ENCODE peak calls at places on chromosome 21, in ten cellular contexts. G is NT2/D1; O is left ventricle myocardium inferior; X is cardiac muscle cell; A is bronchial epithelial cell; B is CD4-positive, CD25-positive, alpha-beta regulatory T cell; N is hepatocyte; T is naive thymus-derived CD4-positive, alpha-beta T cell; Y is stomach; K is upper lobe of right lung. C is an unnamed sample. For H3K27me3, the result is how much of the 10 kb centered on the place peaks cover.

GRCh38 chr21:28431022-28431421 is 561.7 kb downstream of the LTN1 start:
- DNase-seq in Y (no peak), A (no peak), G (no peak), N (no peak), T (no peak), B (no peak), K (no peak), O (no peak), X (no peak), C (no peak)

GRCh38 chr21:16563795-16564194 is 834.0 kb downstream of the USP25 start:
- DNase-seq in G (peak), A (no peak), N (no peak), O (no peak), Y (no peak), K (no peak), B (no peak), T (no peak), X (peak), C (no peak)

GRCh38 chr21:26732442-26733221 is 112.6 kb downstream of the ADAMTS1 start:
- DNase-seq in A (peak), K (peak), B (peak), G (peak), N (peak), T (no peak), Y (peak), X (peak), O (no peak), C (peak)

GRCh38 chr21:14889080-14889805 is 175.6 kb downstream of the NRIP1 start:
- DNase-seq in N (peak), O (no peak), T (no peak), G (no peak), X (no peak), K (no peak), A (peak), B (no peak), Y (no peak), C (no peak)

GRCh38 chr21:27190601-27191000 is 223.7 kb upstream of the ADAMTS5 start:
- DNase-seq in N (no peak), T (no peak), X (peak), B (no peak), A (no peak), O (no peak), G (no peak), Y (no peak), K (no peak), C (no peak)

GRCh38 chr21:26717146-26717739 is 128.0 kb downstream of the ADAMTS1 start:
- DNase-seq in K (no peak), T (peak), Y (no peak), X (peak), N (no peak), A (peak), O (no peak), G (no peak), B (peak), C (no peak)

GRCh38 chr21:34129971-34130597 is 56.7 kb downstream of the MRPS6 start:
- DNase-seq in G (peak), O (no peak), N (peak), K (no peak), B (peak), Y (no peak), A (no peak), X (peak), T (no peak), C (no peak)

GRCh38 chr21:27649323-27649722 is 682.4 kb upstream of the ADAMTS5 start:
- DNase-seq in A (peak), Y (no peak), B (no peak), X (no peak), T (no peak), K (no peak), N (no peak), O (no peak), G (no peak), C (no peak)

GRCh38 chr21:9750341-9751086 is 770.9 kb upstream of the TPTE start:
- DNase-seq in O (no peak), T (no peak), G (no peak), K (no peak), X (no peak), N (no peak), B (no peak), A (no peak), Y (no peak), C (no peak)

GRCh38 chr21:14533555-14534400 is 12.3 kb downstream of the SAMSN1 start:
- DNase-seq in X (no peak), N (no peak), O (no peak), A (peak), Y (no peak), G (no peak), B (peak), K (no peak), T (no peak), C (no peak)

GRCh38 chr21:25507522-25507921 is 99.8 kb downstream of the MRPL39 start:
- DNase-seq in O (no peak), K (no peak), G (no peak), N (no peak), B (peak), Y (no peak), X (no peak), A (peak), T (no peak), C (no peak)

GRCh38 chr21:26941436-26941835 is 25.5 kb downstream of the ADAMTS5 start:
- DNase-seq in T (no peak), A (peak), Y (no peak), X (no peak), G (no peak), N (no peak), B (no peak), O (no peak), K (no peak), C (no peak)

GRCh38 chr21:44911384-44912157 is 9.1 kb downstream of the ITGB2 start:
- DNase-seq in K (peak), T (peak), Y (peak), X (no peak), B (peak), A (peak), O (peak), N (no peak), G (no peak), C (peak)
- H3K27me3 ChIP-seq in K (under half), T (under half), Y (under half), X (under half), B (under half), A (under half), O (under half), N (under half), G (under half), C (under half)

GRCh38 chr21:46021978-46022544 is 40.5 kb downstream of the COL6A1 start:
- DNase-seq in O (peak), K (no peak), N (peak), G (no peak), X (no peak), T (no peak), B (no peak), Y (peak), A (no peak), C (peak)
- H3K4me3 ChIP-seq in O (peak), K (no peak), N (no peak), G (no peak), X (no peak), T (no peak), B (no peak), Y (no peak), A (no peak), C (no peak)

GRCh38 chr21:44934276-44934675 is 5.6 kb upstream of the SLX9 start:
- DNase-seq in B (no peak), O (no peak), T (no peak), X (no peak), N (no peak), G (no peak), K (peak), A (no peak), Y (no peak), C (no peak)

GRCh38 chr21:44932366-44933181 is 7.3 kb upstream of the SLX9 start:
- DNase-seq in O (peak), X (peak), T (peak), Y (no peak), K (peak), N (peak), G (no peak), A (no peak), B (peak), C (no peak)

GRCh38 chr21:44933938-44934260 is 5.9 kb upstream of the SLX9 start:
- DNase-seq in T (no peak), B (no peak), G (no peak), N (no peak), O (no peak), A (no peak), K (peak), Y (no peak), X (no peak), C (no peak)

GRCh38 chr21:44934797-44935532 is 4.9 kb upstream of the SLX9 start:
- DNase-seq in N (no peak), Y (no peak), X (no peak), B (no peak), G (no peak), T (no peak), O (peak), A (no peak), K (peak), C (no peak)

GRCh38 chr21:44933199-44933937 is 6.5 kb upstream of the SLX9 start:
- DNase-seq in X (no peak), N (no peak), G (no peak), B (no peak), O (peak), K (peak), Y (no peak), A (no peak), T (no peak), C (no peak)
- H3K27me3 ChIP-seq in X (half or more), N (under half), G (half or more), B (under half), O (half or more), K (under half), Y (under half), A (under half), T (under half), C (under half)

DNA sequence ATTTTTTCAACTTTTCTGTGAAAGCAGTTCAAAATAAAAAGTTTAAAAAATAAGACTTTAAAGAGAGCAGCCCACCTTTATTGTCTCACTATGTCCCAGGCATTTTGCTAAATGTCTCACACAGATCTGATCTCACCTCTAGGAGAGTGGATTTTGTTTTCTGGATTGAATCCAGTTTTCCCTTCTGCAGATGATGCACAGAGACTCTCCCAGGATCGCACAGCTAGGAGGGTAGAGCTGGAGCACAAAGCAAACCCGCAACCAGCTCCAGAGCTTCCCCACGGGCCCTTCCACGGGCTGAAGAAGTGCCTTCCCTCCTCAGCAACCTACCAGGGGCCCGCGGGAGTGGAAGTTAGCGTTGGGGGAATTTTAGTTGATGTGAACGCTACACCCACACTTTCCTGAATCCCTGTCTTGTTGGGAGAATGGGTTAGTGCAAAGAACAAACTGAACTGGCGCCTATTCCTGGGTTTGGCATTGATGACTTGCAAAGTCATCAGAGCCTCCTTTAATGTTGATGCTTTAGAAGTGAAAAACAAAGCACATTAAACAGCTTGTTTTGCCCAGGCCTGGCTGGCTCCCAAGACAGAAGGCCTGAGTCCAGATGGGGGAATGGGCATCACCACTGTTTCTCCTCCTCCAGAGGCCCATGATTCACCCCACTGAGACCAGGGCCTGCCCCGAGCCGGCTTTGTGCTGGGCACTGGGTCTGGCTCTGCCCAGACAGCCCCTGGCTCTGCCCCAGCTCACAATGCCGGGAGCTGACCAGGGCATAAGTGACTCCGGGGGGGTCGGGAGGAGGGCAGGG is 6.0 kb downstream of the C2CD2 start:
- DNase-seq in A (no peak), G (no peak), Y (no peak), T (no peak), K (no peak), B (no peak), O (no peak), N (no peak), X (no peak), C (no peak)
- H3K4me3 ChIP-seq in A (no peak), G (no peak), Y (no peak), T (no peak), K (no peak), B (no peak), O (no peak), N (no peak), X (no peak), C (no peak)

GRCh38 chr21:36744560-36745231 is 45.8 kb downstream of the SIM2 start:
- DNase-seq in G (no peak), X (no peak), O (peak), K (peak), Y (peak), B (no peak), A (no peak), N (no peak), T (no peak), C (peak)
- H3K27me3 ChIP-seq in G (half or more), X (under half), O (under half), K (under half), Y (under half), B (under half), A (under half), N (under half), T (under half), C (under half)